ENCODE peak calls at places on chromosomes 13 and 19, in four cellular contexts. R is tibial artery, Z is uterus, E is left ventricle myocardium inferior. N is an unnamed sample. For H3K9me3 and H3K36me3, the result is how much of the 10 kb centered on the place peaks cover.

GRCh38 chr19:17497149-17497798 is 14.2 kb upstream of the PGLS start:
- DNase-seq in Z (no peak), E (no peak), R (no peak), N (no peak)

GRCh38 chr19:39543477-39543857 is 3.5 kb upstream of the EID2 start:
- DNase-seq in E (no peak), R (no peak), Z (no peak), N (no peak)

GRCh38 chr19:1283917-1284292 is 1.8 kb upstream of the EFNA2 start:
- DNase-seq in R (no peak), Z (no peak), E (no peak), N (no peak)

GRCh38 chr19:39408392-39409206 is 2.0 kb downstream of the ZFP36 start:
- DNase-seq in E (no peak), Z (peak), R (no peak), N (no peak)

GRCh38 chr13:111973186-111974064 is 93.5 kb upstream of the SOX1 start:
- DNase-seq in R (no peak), Z (no peak), E (no peak), N (no peak)

GRCh38 chr13:34640179-34640929 is 301.7 kb upstream of the NBEA start:
- DNase-seq in R (no peak), E (no peak), Z (no peak), N (no peak)

GRCh38 chr13:98267080-98267912 is 90.2 kb upstream of the RNF113B start:
- DNase-seq in E (no peak), R (no peak), Z (no peak), N (peak)

GRCh38 chr19:5775668-5776309 is 8.8 kb downstream of the PRR22 start:
- DNase-seq in Z (no peak), E (no peak), R (no peak), N (no peak)

GRCh38 chr13:48159436-48160225 is 64.7 kb upstream of the MED4 start:
- DNase-seq in R (no peak), E (no peak), Z (no peak), N (no peak)

GRCh38 chr13:19153782-19154450 is 27.7 kb downstream of the TUBA3C start:
- DNase-seq in Z (no peak), E (no peak), R (no peak), N (no peak)

GRCh38 chr13:43546260-43546659 is 240.5 kb downstream of the ENOX1 start:
- DNase-seq in E (peak), Z (peak), R (no peak), N (no peak)

GRCh38 chr19:934865-935422 is 9.1 kb downstream of the ARID3A start:
- DNase-seq in Z (peak), E (peak), R (peak), N (peak)

GRCh38 chr13:20151016-20151415 is 9.8 kb downstream of the GJA3 start:
- DNase-seq in Z (no peak), E (no peak), R (no peak), N (no peak)

GRCh38 chr19:46466536-46467199 is 4.7 kb downstream of the PNMA8A start:
- DNase-seq in R (peak), Z (peak), E (peak), N (no peak)

GRCh38 chr19:861756-862528 is 2.5 kb downstream of the CFD start:
- DNase-seq in E (no peak), Z (no peak), R (no peak), N (no peak)

DNA sequence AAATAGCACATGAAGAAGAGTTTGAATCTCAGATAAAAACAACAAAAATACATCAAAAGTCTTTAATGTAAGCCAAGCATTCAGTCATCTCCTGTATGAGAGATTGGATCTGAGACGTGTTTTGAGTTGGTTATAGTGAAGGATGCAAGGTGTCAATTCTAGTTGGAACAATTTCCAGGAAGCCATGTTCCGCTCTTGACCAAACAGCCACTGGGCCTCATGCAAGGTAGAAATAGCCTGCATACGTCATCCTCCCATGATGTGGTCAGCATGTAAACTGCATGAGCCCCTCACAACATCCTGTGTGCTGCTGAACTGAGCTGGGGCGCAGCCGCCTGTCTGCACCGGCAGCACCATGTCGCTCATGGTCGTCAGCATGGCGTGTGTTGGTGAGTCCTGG is at the start of gene KIR3DL3:
- DNase-seq in Z (no peak), R (no peak), E (no peak), N (peak)
- H3K9me3 ChIP-seq in Z (under half), R (under half), E (half or more), N (under half)

DNA sequence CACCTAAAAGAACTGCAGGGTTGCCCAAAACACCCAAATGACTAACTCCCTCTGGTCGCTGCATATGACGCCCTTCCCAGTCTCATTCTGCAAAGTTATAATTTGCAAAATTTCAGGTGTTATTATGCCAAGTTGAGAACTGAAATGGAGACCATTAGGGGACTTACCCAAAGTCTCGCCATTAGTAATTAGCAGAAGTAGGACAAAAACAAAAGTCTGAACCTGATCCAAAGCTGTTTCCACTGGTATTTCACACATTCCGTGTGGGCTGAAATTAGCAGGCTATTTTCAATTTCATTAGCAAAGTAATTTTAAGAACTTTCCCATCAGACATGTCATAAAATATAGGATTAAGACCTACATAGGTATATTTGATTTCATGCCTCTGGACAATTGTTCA is 6.8 kb downstream of the RUBCNL start:
- DNase-seq in E (no peak), Z (no peak), R (no peak), N (no peak)
- TF ChIP-seq CTCF in E (no peak), Z (no peak), R (no peak), N (no peak)

DNA sequence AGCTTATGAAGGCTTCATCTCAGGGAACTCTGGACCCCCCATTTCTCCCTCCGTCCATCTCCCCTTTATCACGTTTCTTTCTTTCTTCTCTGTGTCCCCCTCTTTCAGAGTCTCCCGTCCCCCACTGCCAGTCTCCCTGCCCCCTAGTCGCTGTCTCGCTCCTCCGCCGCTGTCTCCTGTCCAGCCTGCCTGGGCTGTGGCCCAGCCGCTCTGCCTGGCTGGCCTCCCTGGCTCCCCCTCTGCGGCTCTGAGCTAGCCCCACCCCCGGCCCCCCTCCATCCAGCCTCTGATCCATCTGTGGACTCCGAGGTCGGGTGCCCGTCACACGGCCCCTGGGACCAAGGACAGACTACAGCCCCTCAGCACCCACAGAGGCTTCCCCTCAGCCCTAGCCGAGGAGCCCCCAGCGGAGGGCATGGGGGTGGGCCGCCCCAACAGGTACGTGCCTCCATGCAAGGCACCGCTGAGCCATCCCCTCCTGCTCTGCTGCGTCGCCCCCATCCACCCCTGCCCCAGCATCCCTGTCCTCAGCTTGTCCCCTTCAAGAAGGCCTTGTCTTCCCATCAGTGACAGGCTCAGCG is 1.1 kb upstream of the KCNJ14 start:
- DNase-seq in R (no peak), E (no peak), Z (no peak), N (no peak)
- H3K36me3 ChIP-seq in R (half or more), E (half or more), Z (under half), N (half or more)

GRCh38 chr13:65868106-65868505 is 1362.0 kb downstream of the PCDH9 start:
- DNase-seq in Z (no peak), R (no peak), E (no peak), N (no peak)
- H3K9me3 ChIP-seq in Z (under half), R (under half), E (under half), N (under half)

GRCh38 chr19:41449079-41449864 is 6.3 kb downstream of the ERICH4 start:
- DNase-seq in R (peak), Z (peak), E (peak), N (peak)

GRCh38 chr19:41449865-41450178 is 6.9 kb downstream of the ERICH4 start:
- DNase-seq in Z (no peak), R (no peak), E (no peak), N (no peak)

GRCh38 chr19:41457241-41457640 is 14.3 kb downstream of the ERICH4 start:
- DNase-seq in R (no peak), E (no peak), Z (no peak), N (no peak)

GRCh38 chr19:41456342-41456918 is 13.5 kb downstream of the ERICH4 start:
- DNase-seq in Z (no peak), E (no peak), R (no peak), N (no peak)

DNA sequence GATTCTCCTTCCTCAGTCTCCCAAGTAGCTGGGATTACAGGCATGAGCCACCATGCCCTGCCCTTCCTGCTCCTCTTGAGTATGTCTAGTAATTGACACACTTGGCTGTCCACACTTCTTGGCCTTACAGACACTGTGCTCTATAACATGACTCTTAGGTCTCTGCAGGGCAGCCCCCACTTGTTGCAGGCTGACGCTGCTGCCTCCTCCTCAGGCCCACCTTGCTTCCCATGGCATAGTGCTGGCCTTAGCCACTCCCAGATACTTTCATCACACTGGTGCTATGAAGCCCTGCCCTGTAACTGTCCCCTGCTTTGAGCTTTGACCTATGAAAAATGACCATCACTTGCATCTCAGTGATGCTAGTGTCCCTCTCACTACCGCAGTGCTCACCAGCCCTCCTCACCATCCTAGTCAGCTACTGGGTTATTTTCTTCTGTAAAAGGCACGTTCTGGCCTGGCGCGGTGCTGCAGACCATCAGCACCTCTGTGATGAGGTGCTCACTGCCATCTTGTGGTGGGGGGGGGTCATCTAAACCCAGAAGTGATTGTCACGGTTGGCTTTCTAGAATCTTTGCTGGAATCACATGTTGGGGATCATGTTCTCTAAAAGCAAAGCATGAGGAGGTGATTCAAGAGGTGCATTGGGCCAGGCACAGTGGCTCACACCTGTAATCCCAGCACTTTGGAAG is 9.8 kb downstream of the ERICH4 start:
- DNase-seq in Z (no peak), R (no peak), E (no peak), N (no peak)
- TF ChIP-seq CTCF in Z (no peak), R (no peak), E (no peak), N (no peak)

GRCh38 chr19:15621801-15622200 is 6.8 kb downstream of the CYP4F8 start:
- DNase-seq in R (no peak), Z (no peak), E (no peak), N (no peak)
- H3K36me3 ChIP-seq in R (under half), Z (under half), E (under half), N (under half)

GRCh38 chr19:56699552-56699951 is 28.0 kb upstream of the ZNF835 start:
- DNase-seq in E (no peak), Z (no peak), R (no peak), N (no peak)
- H3K9me3 ChIP-seq in E (under half), Z (under half), R (under half), N (under half)

GRCh38 chr13:42354246-42355117 is 82.5 kb downstream of the AKAP11 start:
- DNase-seq in R (no peak), Z (no peak), E (no peak), N (no peak)
- TF ChIP-seq CTCF in R (no peak), Z (no peak), E (no peak), N (no peak)